ENCODE peak calls at places on chromosomes 1 and 21, in four cellular contexts. I, M, Z and J are unnamed samples.

GRCh38 chr21:34201441-34201838 is 128.1 kb downstream of the MRPS6 start:
- DNase-seq in Z (no peak), M (no peak), I (no peak), J (no peak)

GRCh38 chr1:233681285-233681684 is 67.4 kb downstream of the KCNK1 start:
- DNase-seq in Z (no peak), M (no peak), I (no peak), J (no peak)

GRCh38 chr1:208167229-208167869 is 76.8 kb downstream of the PLXNA2 start:
- DNase-seq in I (no peak), Z (no peak), M (no peak), J (no peak)

GRCh38 chr21:42156690-42157605 is 62.0 kb upstream of the ABCG1 start:
- DNase-seq in M (peak), Z (no peak), I (no peak), J (no peak)

GRCh38 chr1:110155878-110156522 is 5.7 kb downstream of the SLC6A17 start:
- DNase-seq in M (peak), I (no peak), Z (no peak), J (peak)

GRCh38 chr1:32341186-32341757 is 5.2 kb upstream of the MARCKSL1 start:
- DNase-seq in I (no peak), Z (no peak), M (no peak), J (no peak)

GRCh38 chr21:33117268-33117888 is 47.4 kb downstream of the OLIG1 start:
- DNase-seq in I (no peak), Z (no peak), M (no peak), J (no peak)

GRCh38 chr1:8602471-8603219 is 214.8 kb downstream of the RERE start:
- DNase-seq in Z (no peak), I (no peak), M (no peak), J (no peak)

GRCh38 chr1:161119379-161120061 is 1.6 kb downstream of the NIT1 start:
- DNase-seq in Z (peak), I (no peak), M (peak), J (peak)

GRCh38 chr21:31459457-31459856 is 115.4 kb upstream of the TIAM1 start:
- DNase-seq in Z (peak), I (no peak), M (no peak), J (no peak)
- TF ChIP-seq CTCF in Z (peak), I (peak), M (no peak), J (no peak)

DNA sequence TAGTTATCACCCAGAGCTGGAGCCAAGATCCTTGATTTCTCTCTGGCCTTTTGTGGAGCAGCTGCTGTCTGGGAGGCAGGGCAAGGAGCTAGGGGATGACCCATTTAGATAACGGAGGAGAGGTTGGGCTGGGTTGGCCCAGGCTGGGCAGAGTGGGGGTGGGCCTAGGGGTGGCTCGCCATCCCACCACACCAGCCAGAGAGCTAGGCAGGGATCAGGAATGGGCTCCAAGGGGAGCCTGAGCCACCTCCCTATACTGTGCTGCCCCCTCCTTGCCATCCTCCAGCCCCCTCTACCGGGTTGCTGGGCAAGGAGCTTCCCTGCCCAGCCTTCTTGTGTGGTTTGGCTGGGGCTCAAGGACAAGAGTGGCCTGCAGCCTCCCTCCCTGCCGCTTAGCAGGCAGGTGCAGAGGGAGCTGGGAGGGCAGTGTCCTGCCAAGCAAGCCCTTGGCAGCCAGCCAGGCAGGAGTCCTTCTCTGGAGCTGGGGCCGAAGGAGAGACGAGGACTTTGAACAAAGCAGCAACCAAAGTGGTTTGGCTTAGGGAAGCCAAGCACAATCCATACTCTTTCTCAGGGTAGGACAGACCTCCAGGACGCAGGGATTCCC is 4.1 kb downstream of the NUAK2 start:
- DNase-seq in I (no peak), Z (no peak), M (peak), J (no peak)
- TF ChIP-seq CTCF in I (peak), Z (no peak), M (no peak), J (no peak)

DNA sequence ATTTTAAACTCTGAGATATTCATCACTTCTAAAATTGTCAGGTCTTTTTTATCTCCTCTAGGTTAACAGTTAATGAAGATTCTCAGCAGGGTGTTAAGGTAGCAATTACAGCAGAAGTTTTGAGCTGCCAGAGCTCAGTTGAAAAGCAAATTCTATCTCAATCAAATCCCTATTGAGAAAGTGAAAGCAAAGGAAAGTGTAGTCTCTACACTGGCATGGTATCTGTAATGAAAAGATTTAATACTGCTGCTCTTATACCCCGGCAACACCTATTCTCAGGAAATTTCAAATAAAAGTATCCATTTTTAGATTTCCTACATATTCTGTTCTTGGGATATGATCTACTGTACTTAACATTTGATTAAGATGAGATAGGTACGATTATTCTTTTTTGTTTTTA is 913.5 kb downstream of the MRPL39 start:
- DNase-seq in Z (no peak), M (no peak), I (no peak), J (no peak)
- TF ChIP-seq CTCF in Z (no peak), M (no peak), I (no peak), J (no peak)

GRCh38 chr1:201828820-201829774 is at the start of gene IPO9:
- DNase-seq in M (peak), Z (peak), I (peak), J (peak)

GRCh38 chr1:201825245-201825644 is 3.7 kb upstream of the IPO9 start:
- DNase-seq in Z (no peak), I (no peak), M (no peak), J (no peak)

GRCh38 chr1:201827321-201828281 is 1.4 kb upstream of the IPO9 start:
- DNase-seq in Z (no peak), I (no peak), M (peak), J (no peak)

GRCh38 chr1:201828451-201828819 is 522 bp upstream of the IPO9 start:
- DNase-seq in M (no peak), I (no peak), Z (no peak), J (no peak)

GRCh38 chr1:201826830-201827229 is 2.1 kb upstream of the IPO9 start:
- DNase-seq in I (no peak), M (peak), Z (no peak), J (no peak)
- TF ChIP-seq CTCF in I (peak), M (no peak), Z (no peak), J (peak)

GRCh38 chr1:38021969-38022368 is 9.4 kb downstream of the UTP11 start:
- DNase-seq in I (peak), Z (no peak), M (no peak), J (no peak)

GRCh38 chr1:38015978-38016640 is 3.6 kb downstream of the UTP11 start:
- DNase-seq in I (peak), M (peak), Z (no peak), J (no peak)

GRCh38 chr1:38022810-38023209 is 10.3 kb downstream of the UTP11 start:
- DNase-seq in Z (no peak), M (no peak), I (no peak), J (no peak)

GRCh38 chr1:38020361-38020760 is 7.8 kb downstream of the UTP11 start:
- DNase-seq in I (no peak), M (no peak), Z (no peak), J (no peak)

GRCh38 chr1:38018864-38019343 is 6.4 kb downstream of the UTP11 start:
- DNase-seq in Z (no peak), M (peak), I (no peak), J (peak)
- TF ChIP-seq CTCF in Z (peak), M (peak), I (peak), J (peak)

GRCh38 chr1:37653906-37654305 is 19.2 kb upstream of the RSPO1 start:
- DNase-seq in I (no peak), Z (no peak), M (no peak), J (no peak)
- TF ChIP-seq CTCF in I (no peak), Z (no peak), M (no peak), J (no peak)

GRCh38 chr1:27600500-27601175 is 3.3 kb downstream of the AHDC1 start:
- DNase-seq in I (no peak), M (no peak), Z (no peak), J (no peak)
- TF ChIP-seq CTCF in I (peak), M (no peak), Z (no peak), J (peak)